ENCODE peak calls at places on chromosome 9, in eight cellular contexts. D is NB4, I is aorta, B is PC-3, R is prostate gland, C is fibroblast of villous mesenchyme, M is Caco-2, W is A549. Q is an unnamed sample.

GRCh38 chr9:89956331-89956730 is 351.5 kb downstream of the GADD45G start:
- DNase-seq in W (no peak), I (no peak), M (no peak), R (peak), C (no peak), B (no peak), D (no peak), Q (no peak)

GRCh38 chr9:77933976-77934375 is 97.6 kb downstream of the GNAQ start:
- DNase-seq in D (no peak), M (no peak), C (no peak), R (no peak), W (no peak), B (no peak), I (no peak), Q (no peak)

GRCh38 chr9:36603006-36603405 is 30.3 kb downstream of the MELK start:
- DNase-seq in W (no peak), C (peak), B (no peak), I (no peak), M (no peak), D (no peak), R (no peak), Q (no peak)

GRCh38 chr9:82535432-82535998 is 527.4 kb downstream of the RASEF start:
- DNase-seq in D (no peak), M (no peak), I (no peak), C (no peak), W (no peak), B (no peak), R (no peak), Q (no peak)

GRCh38 chr9:121851641-121852091 is 200.2 kb downstream of the DAB2IP start:
- DNase-seq in M (no peak), C (peak), W (no peak), D (no peak), B (no peak), R (no peak), I (peak), Q (no peak)

GRCh38 chr9:137014166-137014565 is 13.9 kb downstream of the ABCA2 start:
- DNase-seq in D (no peak), I (no peak), M (no peak), B (no peak), C (no peak), W (no peak), R (no peak), Q (no peak)

GRCh38 chr9:74285075-74285474 is 212.1 kb upstream of the RORB start:
- DNase-seq in W (peak), M (no peak), B (no peak), R (no peak), D (no peak), I (no peak), C (peak), Q (no peak)

GRCh38 chr9:107612136-107612535 is 122.6 kb upstream of the KLF4 start:
- DNase-seq in R (no peak), C (peak), M (no peak), D (peak), I (peak), B (no peak), W (no peak), Q (no peak)

GRCh38 chr9:91075279-91075678 is 273.7 kb downstream of the SYK start:
- DNase-seq in W (no peak), M (no peak), R (no peak), D (no peak), C (no peak), B (no peak), I (no peak), Q (no peak)

GRCh38 chr9:126373241-126373640 is 46.6 kb downstream of the MVB12B start:
- DNase-seq in I (no peak), D (no peak), C (no peak), B (peak), R (no peak), M (no peak), W (peak), Q (no peak)

GRCh38 chr9:93531374-93531773 is 45.0 kb upstream of the PHF2 start:
- DNase-seq in D (no peak), W (peak), M (no peak), R (no peak), C (no peak), B (peak), I (no peak), Q (no peak)

GRCh38 chr9:137416563-137417151 is 6.3 kb downstream of the EXD3 start:
- DNase-seq in R (no peak), M (no peak), B (no peak), I (peak), D (no peak), C (no peak), W (no peak), Q (no peak)

GRCh38 chr9:95822583-95823431 is 52.7 kb upstream of the ERCC6L2 start:
- DNase-seq in D (peak), I (no peak), M (no peak), W (peak), C (peak), B (peak), R (no peak), Q (peak)

GRCh38 chr9:81591791-81592190 is 97.6 kb downstream of the TLE1 start:
- DNase-seq in M (no peak), D (no peak), R (no peak), W (no peak), I (no peak), C (peak), B (no peak), Q (no peak)

GRCh38 chr9:136623016-136623848 is 39.5 kb upstream of the EGFL7 start:
- DNase-seq in B (no peak), C (no peak), R (no peak), M (no peak), D (no peak), I (no peak), W (no peak), Q (no peak)

GRCh38 chr9:27528886-27529315 is 713 bp downstream of the MOB3B start:
- DNase-seq in R (peak), M (peak), W (peak), C (peak), I (peak), B (no peak), D (peak), Q (no peak)

GRCh38 chr9:35431467-35431866 is 58.4 kb upstream of the RUSC2 start:
- DNase-seq in C (no peak), R (no peak), W (no peak), B (no peak), M (no peak), D (no peak), I (no peak), Q (no peak)

GRCh38 chr9:135088979-135089847 is 1.7 kb downstream of the OLFM1 start:
- DNase-seq in D (no peak), W (no peak), I (no peak), C (no peak), R (no peak), M (no peak), B (no peak), Q (no peak)

GRCh38 chr9:4119778-4120554 is 179.9 kb downstream of the GLIS3 start:
- DNase-seq in B (no peak), M (no peak), W (no peak), C (no peak), D (no peak), I (no peak), R (no peak), Q (no peak)

GRCh38 chr9:134606951-134607733 is 34.5 kb upstream of the COL5A1 start:
- DNase-seq in R (no peak), D (no peak), C (peak), W (no peak), B (no peak), I (no peak), M (peak), Q (no peak)

GRCh38 chr9:80062581-80062980 is 490.8 kb downstream of the TLE4 start:
- DNase-seq in B (no peak), W (no peak), C (no peak), I (no peak), M (no peak), D (no peak), R (no peak), Q (no peak)

GRCh38 chr9:115213777-115214428 is 95.9 kb upstream of the TNC start:
- DNase-seq in R (no peak), I (no peak), M (no peak), W (peak), B (peak), C (peak), D (no peak), Q (no peak)

GRCh38 chr9:126515001-126515872 is 98.5 kb upstream of the LMX1B start:
- DNase-seq in R (no peak), M (no peak), W (no peak), C (no peak), B (no peak), I (peak), D (no peak), Q (no peak)

GRCh38 chr9:89543057-89543456 is 45.1 kb upstream of the SEMA4D start:
- DNase-seq in B (no peak), C (no peak), I (no peak), M (no peak), W (no peak), D (no peak), R (no peak), Q (no peak)

GRCh38 chr9:14097215-14097614 is 216.7 kb downstream of the NFIB start:
- DNase-seq in M (no peak), R (no peak), I (no peak), W (peak), B (no peak), D (no peak), C (peak), Q (no peak)

GRCh38 chr9:20205821-20206220 is 416.5 kb downstream of the MLLT3 start:
- DNase-seq in D (no peak), W (no peak), I (no peak), C (peak), R (no peak), M (no peak), B (peak), Q (peak)

GRCh38 chr9:37471942-37472679 is 6.9 kb upstream of the ZBTB5 start:
- DNase-seq in I (no peak), B (peak), W (peak), C (peak), R (peak), M (peak), D (no peak), Q (peak)

GRCh38 chr9:35962126-35962906 is 4.4 kb upstream of the OR2S2 start:
- DNase-seq in I (no peak), D (no peak), M (no peak), B (peak), W (no peak), R (no peak), C (peak), Q (no peak)

GRCh38 chr9:89154651-89155336 is 23.8 kb downstream of the SHC3 start:
- DNase-seq in D (peak), W (peak), B (peak), C (peak), I (no peak), R (no peak), M (no peak), Q (peak)

GRCh38 chr9:97293207-97293721 is 14.2 kb upstream of the CCDC180 start:
- DNase-seq in I (no peak), M (no peak), C (peak), D (no peak), B (peak), W (no peak), R (no peak), Q (no peak)

GRCh38 chr9:136784997-136785361 is 6.2 kb upstream of the TMEM141 start:
- DNase-seq in B (no peak), C (no peak), I (peak), W (no peak), M (peak), R (no peak), D (no peak), Q (no peak)

GRCh38 chr9:76585487-76586459 is 126.8 kb downstream of the GCNT1 start:
- DNase-seq in W (no peak), R (no peak), B (no peak), M (peak), I (no peak), D (peak), C (no peak), Q (no peak)

GRCh38 chr9:98787766-98788335 is 8.5 kb downstream of the ANKS6 start:
- DNase-seq in I (no peak), R (no peak), M (no peak), W (no peak), C (no peak), D (no peak), B (no peak), Q (no peak)

GRCh38 chr9:115946530-115946929 is 207.1 kb upstream of the PAPPA start:
- DNase-seq in B (peak), C (peak), R (no peak), M (no peak), W (peak), I (no peak), D (no peak), Q (no peak)

DNA sequence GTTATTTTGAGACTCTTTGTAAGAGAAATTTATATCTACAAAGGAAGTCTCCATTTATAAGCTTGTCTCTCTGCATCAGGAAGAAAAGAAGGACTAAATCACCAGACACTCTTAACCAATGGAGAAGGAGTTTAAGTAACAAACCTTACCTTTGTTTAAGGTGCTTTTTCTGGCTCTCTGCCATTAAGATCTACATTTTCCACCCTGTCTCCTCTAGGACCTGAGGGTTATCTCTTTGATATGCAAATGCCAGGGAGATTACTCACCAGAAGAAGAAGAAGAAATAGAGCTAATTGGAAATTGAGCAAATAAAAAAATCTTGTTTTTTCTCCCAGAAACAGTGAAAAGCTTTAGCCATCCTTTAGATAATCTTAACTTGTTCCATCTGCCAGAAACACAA is 60.9 kb downstream of the CDKN2A start:
- DNase-seq in D (no peak), C (no peak), R (no peak), I (no peak), W (no peak), B (no peak), M (no peak), Q (no peak)
- H3K4me3 ChIP-seq in D (no peak), C (no peak), R (no peak), I (no peak), W (no peak), B (no peak), M (no peak), Q (no peak)

GRCh38 chr9:105593145-105593544 is 35.2 kb downstream of the FKTN start:
- DNase-seq in I (no peak), R (no peak), D (no peak), B (no peak), C (no peak), W (no peak), M (no peak), Q (no peak)
- H3K4me3 ChIP-seq in I (no peak), R (no peak), D (no peak), B (no peak), C (no peak), W (no peak), M (no peak), Q (no peak)

DNA sequence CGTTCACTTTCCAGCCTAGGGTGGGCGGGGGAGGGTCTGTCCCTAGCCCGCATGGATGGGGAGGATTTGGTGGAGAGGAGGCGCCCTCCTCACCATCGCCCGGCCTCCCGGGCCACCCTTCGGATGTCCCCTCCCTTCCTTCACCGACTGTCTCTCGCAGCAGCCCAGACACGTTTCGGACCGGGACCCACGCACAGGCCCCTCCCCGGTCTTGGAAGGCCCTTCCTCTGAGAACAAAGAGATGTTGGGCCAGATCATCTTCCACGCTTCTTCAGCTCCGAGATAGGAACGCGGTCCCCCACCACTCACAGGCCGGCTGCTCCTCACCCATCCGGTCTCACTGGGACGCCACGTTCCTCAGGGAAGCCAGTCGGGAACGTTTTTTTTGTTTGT is 640 bp upstream of the DPM2 start:
- DNase-seq in D (no peak), C (no peak), W (no peak), M (no peak), B (no peak), R (no peak), I (no peak), Q (no peak)
- H3K4me3 ChIP-seq in D (no peak), C (peak), W (peak), M (no peak), B (no peak), R (peak), I (peak), Q (no peak)

GRCh38 chr9:111898331-111899096 is 1.9 kb downstream of the UGCG start:
- DNase-seq in R (no peak), B (peak), D (no peak), I (no peak), W (no peak), M (no peak), C (no peak), Q (no peak)
- H3K4me3 ChIP-seq in R (peak), B (peak), D (peak), I (peak), W (peak), M (peak), C (peak), Q (peak)

DNA sequence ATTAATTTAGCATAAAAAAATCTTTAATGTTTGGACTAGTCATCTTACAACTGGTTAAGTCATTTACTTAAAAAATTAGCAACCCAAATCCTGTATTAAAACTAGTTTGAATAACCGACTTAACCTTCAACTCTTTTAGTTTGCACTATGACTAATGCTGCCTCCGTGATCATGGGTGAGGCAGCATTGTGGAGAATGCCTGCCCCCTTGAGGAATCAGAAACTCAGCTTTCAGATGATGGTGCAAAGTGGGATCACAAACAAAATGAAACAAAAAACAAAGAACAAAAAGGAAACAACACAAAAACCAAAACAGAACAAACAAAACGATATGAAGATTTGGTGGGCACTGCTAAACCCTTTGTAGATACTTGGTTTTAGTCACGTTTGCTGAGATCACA is 127.0 kb upstream of the PALM2AKAP2 start:
- DNase-seq in C (peak), I (no peak), D (peak), M (no peak), R (no peak), W (peak), B (peak), Q (peak)
- H3K4me3 ChIP-seq in C (no peak), I (no peak), D (no peak), M (no peak), R (no peak), W (no peak), B (peak), Q (no peak)

GRCh38 chr9:113057193-113057592 is 669 bp upstream of the ZFP37 start:
- DNase-seq in I (no peak), B (no peak), D (no peak), W (peak), R (no peak), M (no peak), C (no peak), Q (no peak)
- H3K4me3 ChIP-seq in I (peak), B (no peak), D (no peak), W (peak), R (peak), M (no peak), C (peak), Q (peak)

GRCh38 chr9:124868511-124869465 is 6.9 kb downstream of the ARPC5L start:
- DNase-seq in M (peak), C (peak), B (peak), D (peak), R (peak), I (peak), W (peak), Q (no peak)

GRCh38 chr9:124869466-124869985 is 7.6 kb downstream of the ARPC5L start:
- DNase-seq in R (no peak), W (no peak), B (peak), C (peak), M (no peak), D (peak), I (no peak), Q (no peak)

GRCh38 chr9:124870723-124871122 is 8.8 kb downstream of the ARPC5L start:
- DNase-seq in M (no peak), D (no peak), C (no peak), B (no peak), I (no peak), W (no peak), R (no peak), Q (no peak)

GRCh38 chr9:124869986-124870560 is 8.1 kb downstream of the ARPC5L start:
- DNase-seq in B (peak), R (no peak), I (no peak), D (peak), M (no peak), W (no peak), C (peak), Q (no peak)

DNA sequence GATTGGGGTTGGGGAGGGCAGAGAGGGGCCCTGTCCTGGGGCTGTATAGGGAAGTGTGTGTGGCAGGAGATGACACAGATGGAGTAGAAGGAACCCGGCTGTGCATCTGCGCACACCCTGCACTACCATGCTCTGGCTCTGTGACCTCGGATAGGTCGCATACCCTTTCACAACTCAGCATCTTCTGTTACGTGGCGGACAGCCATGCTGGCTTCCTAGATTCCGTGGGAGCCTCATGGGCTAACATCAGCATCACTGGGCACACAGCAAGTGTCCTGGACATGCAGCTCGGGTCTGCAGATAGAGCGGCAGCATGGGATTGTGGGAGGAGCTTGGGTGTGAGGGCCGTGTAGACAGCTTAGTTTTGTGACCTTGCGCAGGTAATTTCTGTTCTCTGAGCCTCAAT is 9.2 kb downstream of the ARPC5L start:
- DNase-seq in C (no peak), B (no peak), R (no peak), I (no peak), D (no peak), M (no peak), W (no peak), Q (no peak)
- H3K4me3 ChIP-seq in C (peak), B (peak), R (no peak), I (no peak), D (peak), M (no peak), W (no peak), Q (peak)

DNA sequence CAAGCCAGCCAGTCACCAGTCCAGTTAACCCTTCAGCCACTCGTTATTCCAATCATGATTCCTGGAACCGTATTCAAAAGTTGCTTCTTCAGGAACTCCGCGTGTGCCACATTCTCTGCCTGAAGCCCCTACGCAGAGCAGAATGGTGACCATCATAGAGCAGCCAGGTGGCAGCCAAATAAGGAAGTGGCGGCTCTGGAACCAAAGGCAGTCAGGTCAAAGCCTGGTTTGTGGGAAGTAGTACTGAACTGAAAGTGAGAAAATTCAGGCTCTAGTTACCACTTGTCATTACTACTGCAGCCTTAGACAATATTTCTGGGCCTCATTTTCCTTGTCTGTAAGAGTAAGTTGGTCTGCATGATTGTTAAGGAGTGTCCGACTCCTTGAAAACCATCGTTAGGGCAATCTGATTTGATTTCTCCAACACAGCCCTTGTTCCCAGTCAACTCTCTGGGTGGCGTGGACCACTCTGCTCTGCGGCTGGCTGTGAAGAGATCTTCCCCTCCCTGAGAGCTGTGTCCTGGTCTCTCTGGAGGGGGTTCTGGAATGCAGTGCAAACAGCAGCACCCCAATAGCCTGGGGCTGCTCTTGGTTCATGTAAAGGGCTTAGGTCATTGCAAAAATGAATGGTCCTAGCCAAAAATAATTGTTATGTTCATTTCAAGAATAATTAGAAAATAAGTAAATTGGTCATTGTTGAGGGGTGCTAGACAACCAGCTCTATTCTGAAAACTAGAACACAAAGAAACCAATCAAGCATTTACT is 102.4 kb downstream of the MED27 start:
- DNase-seq in B (no peak), M (no peak), I (no peak), C (no peak), W (no peak), D (peak), R (no peak), Q (no peak)
- H3K4me3 ChIP-seq in B (no peak), M (no peak), I (no peak), C (no peak), W (no peak), D (no peak), R (no peak), Q (no peak)